ENCODE peak calls at places on chromosomes 7 and 10, in seven cellular contexts. One of them, this sample, is unnamed.

GRCh38 chr7:108226723-108227359 is 96.7 kb upstream of the LAMB4 start:
- DNase-seq in upper lobe of right lung: no peak
- DNase-seq in GM13976: no peak
- DNase-seq in activated effector memory CD4-positive, alpha-beta T cell treated with Interleukin-2 at 50 U/mL for 16 hours: no peak
- DNase-seq in heart left ventricle: no peak
- DNase-seq in Jurkat, Clone E6-1: no peak
- DNase-seq in lung: no peak
- DNase-seq in this sample: no peak

GRCh38 chr7:4610768-4611467 is 71.2 kb upstream of the FOXK1 start:
- DNase-seq in upper lobe of right lung: no peak
- DNase-seq in GM13976: peak
- DNase-seq in activated effector memory CD4-positive, alpha-beta T cell treated with Interleukin-2 at 50 U/mL for 16 hours: peak
- DNase-seq in heart left ventricle: peak
- DNase-seq in Jurkat, Clone E6-1: peak
- DNase-seq in lung: peak
- DNase-seq in this sample: peak

GRCh38 chr7:88377421-88377820 is 70.7 kb upstream of the STEAP4 start:
- DNase-seq in upper lobe of right lung: no peak
- DNase-seq in GM13976: no peak
- DNase-seq in activated effector memory CD4-positive, alpha-beta T cell treated with Interleukin-2 at 50 U/mL for 16 hours: no peak
- DNase-seq in heart left ventricle: no peak
- DNase-seq in Jurkat, Clone E6-1: no peak
- DNase-seq in lung: no peak
- DNase-seq in this sample: no peak

GRCh38 chr10:61869772-61870520 is 31.6 kb upstream of the ARID5B start:
- DNase-seq in upper lobe of right lung: no peak
- DNase-seq in GM13976: no peak
- DNase-seq in activated effector memory CD4-positive, alpha-beta T cell treated with Interleukin-2 at 50 U/mL for 16 hours: no peak
- DNase-seq in heart left ventricle: no peak
- DNase-seq in Jurkat, Clone E6-1: no peak
- DNase-seq in lung: no peak
- DNase-seq in this sample: peak

GRCh38 chr10:484441-484924 is 205.0 kb downstream of the DIP2C start:
- DNase-seq in upper lobe of right lung: peak
- DNase-seq in GM13976: peak
- DNase-seq in activated effector memory CD4-positive, alpha-beta T cell treated with Interleukin-2 at 50 U/mL for 16 hours: peak
- DNase-seq in heart left ventricle: peak
- DNase-seq in Jurkat, Clone E6-1: no peak
- DNase-seq in lung: peak
- DNase-seq in this sample: peak

GRCh38 chr7:113796557-113796956 is 122.3 kb downstream of the PPP1R3A start:
- DNase-seq in upper lobe of right lung: no peak
- DNase-seq in GM13976: no peak
- DNase-seq in activated effector memory CD4-positive, alpha-beta T cell treated with Interleukin-2 at 50 U/mL for 16 hours: no peak
- DNase-seq in heart left ventricle: no peak
- DNase-seq in Jurkat, Clone E6-1: no peak
- DNase-seq in lung: no peak
- DNase-seq in this sample: peak

GRCh38 chr7:155985518-155986427 is 173.5 kb upstream of the SHH start:
- DNase-seq in upper lobe of right lung: peak
- DNase-seq in GM13976: no peak
- DNase-seq in activated effector memory CD4-positive, alpha-beta T cell treated with Interleukin-2 at 50 U/mL for 16 hours: no peak
- DNase-seq in heart left ventricle: no peak
- DNase-seq in Jurkat, Clone E6-1: no peak
- DNase-seq in lung: no peak
- DNase-seq in this sample: no peak

GRCh38 chr7:4214501-4215155 is 467.5 kb upstream of the FOXK1 start:
- DNase-seq in upper lobe of right lung: no peak
- DNase-seq in GM13976: no peak
- DNase-seq in activated effector memory CD4-positive, alpha-beta T cell treated with Interleukin-2 at 50 U/mL for 16 hours: no peak
- DNase-seq in heart left ventricle: no peak
- DNase-seq in Jurkat, Clone E6-1: no peak
- DNase-seq in lung: no peak
- DNase-seq in this sample: no peak

GRCh38 chr7:111919690-111920179 is 286.5 kb downstream of the DOCK4 start:
- DNase-seq in upper lobe of right lung: no peak
- DNase-seq in GM13976: no peak
- DNase-seq in activated effector memory CD4-positive, alpha-beta T cell treated with Interleukin-2 at 50 U/mL for 16 hours: no peak
- DNase-seq in heart left ventricle: no peak
- DNase-seq in Jurkat, Clone E6-1: no peak
- DNase-seq in lung: no peak
- DNase-seq in this sample: peak

GRCh38 chr7:14048889-14049288 is 59.4 kb upstream of the ETV1 start:
- DNase-seq in upper lobe of right lung: no peak
- DNase-seq in GM13976: no peak
- DNase-seq in activated effector memory CD4-positive, alpha-beta T cell treated with Interleukin-2 at 50 U/mL for 16 hours: no peak
- DNase-seq in heart left ventricle: no peak
- DNase-seq in Jurkat, Clone E6-1: no peak
- DNase-seq in lung: no peak
- DNase-seq in this sample: no peak

GRCh38 chr10:85548038-85548437 is 818.6 kb downstream of the GRID1 start:
- DNase-seq in upper lobe of right lung: no peak
- DNase-seq in GM13976: peak
- DNase-seq in activated effector memory CD4-positive, alpha-beta T cell treated with Interleukin-2 at 50 U/mL for 16 hours: peak
- DNase-seq in heart left ventricle: no peak
- DNase-seq in Jurkat, Clone E6-1: peak
- DNase-seq in lung: no peak
- DNase-seq in this sample: peak

GRCh38 chr10:43943825-43944360 is 295.2 kb upstream of the ZNF32 start:
- DNase-seq in upper lobe of right lung: peak
- DNase-seq in GM13976: no peak
- DNase-seq in activated effector memory CD4-positive, alpha-beta T cell treated with Interleukin-2 at 50 U/mL for 16 hours: no peak
- DNase-seq in heart left ventricle: peak
- DNase-seq in Jurkat, Clone E6-1: no peak
- DNase-seq in lung: peak
- DNase-seq in this sample: no peak

GRCh38 chr7:92766461-92767003 is 69.8 kb downstream of the CDK6 start:
- DNase-seq in upper lobe of right lung: no peak
- DNase-seq in GM13976: no peak
- DNase-seq in activated effector memory CD4-positive, alpha-beta T cell treated with Interleukin-2 at 50 U/mL for 16 hours: no peak
- DNase-seq in heart left ventricle: no peak
- DNase-seq in Jurkat, Clone E6-1: no peak
- DNase-seq in lung: no peak
- DNase-seq in this sample: peak

GRCh38 chr7:1404881-1405548 is 54.3 kb downstream of the MICALL2 start:
- DNase-seq in upper lobe of right lung: no peak
- DNase-seq in GM13976: no peak
- DNase-seq in activated effector memory CD4-positive, alpha-beta T cell treated with Interleukin-2 at 50 U/mL for 16 hours: no peak
- DNase-seq in heart left ventricle: no peak
- DNase-seq in Jurkat, Clone E6-1: no peak
- DNase-seq in lung: no peak
- DNase-seq in this sample: no peak

GRCh38 chr10:84391326-84391725 is 62.9 kb downstream of the CCSER2 start:
- DNase-seq in upper lobe of right lung: no peak
- DNase-seq in GM13976: no peak
- DNase-seq in activated effector memory CD4-positive, alpha-beta T cell treated with Interleukin-2 at 50 U/mL for 16 hours: no peak
- DNase-seq in heart left ventricle: no peak
- DNase-seq in Jurkat, Clone E6-1: no peak
- DNase-seq in lung: no peak
- DNase-seq in this sample: peak

GRCh38 chr7:133504825-133505224 is 251.9 kb downstream of the EXOC4 start:
- DNase-seq in upper lobe of right lung: no peak
- DNase-seq in GM13976: no peak
- DNase-seq in activated effector memory CD4-positive, alpha-beta T cell treated with Interleukin-2 at 50 U/mL for 16 hours: no peak
- DNase-seq in heart left ventricle: no peak
- DNase-seq in Jurkat, Clone E6-1: no peak
- DNase-seq in lung: no peak
- DNase-seq in this sample: peak

GRCh38 chr10:114632869-114633715 is 25.0 kb downstream of the ABLIM1 start:
- DNase-seq in upper lobe of right lung: no peak
- DNase-seq in GM13976: peak
- DNase-seq in activated effector memory CD4-positive, alpha-beta T cell treated with Interleukin-2 at 50 U/mL for 16 hours: no peak
- DNase-seq in heart left ventricle: peak
- DNase-seq in Jurkat, Clone E6-1: no peak
- DNase-seq in lung: peak
- DNase-seq in this sample: peak

GRCh38 chr7:117113871-117114270 is 160.6 kb downstream of the ST7 start:
- DNase-seq in upper lobe of right lung: no peak
- DNase-seq in GM13976: no peak
- DNase-seq in activated effector memory CD4-positive, alpha-beta T cell treated with Interleukin-2 at 50 U/mL for 16 hours: no peak
- DNase-seq in heart left ventricle: no peak
- DNase-seq in Jurkat, Clone E6-1: no peak
- DNase-seq in lung: no peak
- DNase-seq in this sample: no peak

GRCh38 chr10:15333909-15334649 is 37.0 kb downstream of the FAM171A1 start:
- DNase-seq in upper lobe of right lung: no peak
- DNase-seq in GM13976: no peak
- DNase-seq in activated effector memory CD4-positive, alpha-beta T cell treated with Interleukin-2 at 50 U/mL for 16 hours: no peak
- DNase-seq in heart left ventricle: no peak
- DNase-seq in Jurkat, Clone E6-1: no peak
- DNase-seq in lung: no peak
- DNase-seq in this sample: peak

GRCh38 chr10:77907900-77908717 is 18.4 kb downstream of the DLG5 start:
- DNase-seq in upper lobe of right lung: no peak
- DNase-seq in GM13976: no peak
- DNase-seq in activated effector memory CD4-positive, alpha-beta T cell treated with Interleukin-2 at 50 U/mL for 16 hours: no peak
- DNase-seq in heart left ventricle: no peak
- DNase-seq in Jurkat, Clone E6-1: no peak
- DNase-seq in lung: no peak
- DNase-seq in this sample: no peak

GRCh38 chr7:133652547-133652946 is 399.7 kb downstream of the EXOC4 start:
- DNase-seq in upper lobe of right lung: no peak
- DNase-seq in GM13976: no peak
- DNase-seq in activated effector memory CD4-positive, alpha-beta T cell treated with Interleukin-2 at 50 U/mL for 16 hours: no peak
- DNase-seq in heart left ventricle: no peak
- DNase-seq in Jurkat, Clone E6-1: no peak
- DNase-seq in lung: no peak
- DNase-seq in this sample: no peak

GRCh38 chr7:132124575-132124974 is 451.7 kb downstream of the PLXNA4 start:
- DNase-seq in upper lobe of right lung: no peak
- DNase-seq in GM13976: no peak
- DNase-seq in activated effector memory CD4-positive, alpha-beta T cell treated with Interleukin-2 at 50 U/mL for 16 hours: no peak
- DNase-seq in heart left ventricle: no peak
- DNase-seq in Jurkat, Clone E6-1: no peak
- DNase-seq in lung: no peak
- DNase-seq in this sample: no peak

GRCh38 chr7:100835903-100836811 is 8.8 kb upstream of the EPHB4 start:
- DNase-seq in upper lobe of right lung: peak
- DNase-seq in GM13976: no peak
- DNase-seq in activated effector memory CD4-positive, alpha-beta T cell treated with Interleukin-2 at 50 U/mL for 16 hours: no peak
- DNase-seq in heart left ventricle: peak
- DNase-seq in Jurkat, Clone E6-1: no peak
- DNase-seq in lung: no peak
- DNase-seq in this sample: no peak

GRCh38 chr7:46559194-46559576 is 638.1 kb upstream of the IGFBP3 start:
- DNase-seq in upper lobe of right lung: no peak
- DNase-seq in GM13976: no peak
- DNase-seq in activated effector memory CD4-positive, alpha-beta T cell treated with Interleukin-2 at 50 U/mL for 16 hours: no peak
- DNase-seq in heart left ventricle: no peak
- DNase-seq in Jurkat, Clone E6-1: no peak
- DNase-seq in lung: no peak
- DNase-seq in this sample: peak

GRCh38 chr10:16441106-16441850 is 4.5 kb downstream of the PTER start:
- DNase-seq in upper lobe of right lung: no peak
- DNase-seq in GM13976: no peak
- DNase-seq in activated effector memory CD4-positive, alpha-beta T cell treated with Interleukin-2 at 50 U/mL for 16 hours: no peak
- DNase-seq in heart left ventricle: no peak
- DNase-seq in Jurkat, Clone E6-1: no peak
- DNase-seq in lung: no peak
- DNase-seq in this sample: no peak

GRCh38 chr10:125054216-125054615 is 106.1 kb downstream of the CTBP2 start:
- DNase-seq in upper lobe of right lung: no peak
- DNase-seq in GM13976: no peak
- DNase-seq in activated effector memory CD4-positive, alpha-beta T cell treated with Interleukin-2 at 50 U/mL for 16 hours: no peak
- DNase-seq in heart left ventricle: no peak
- DNase-seq in Jurkat, Clone E6-1: no peak
- DNase-seq in lung: no peak
- DNase-seq in this sample: no peak

GRCh38 chr7:95478139-95479037 is 7.4 kb upstream of the ASB4 start:
- DNase-seq in upper lobe of right lung: no peak
- DNase-seq in GM13976: no peak
- DNase-seq in activated effector memory CD4-positive, alpha-beta T cell treated with Interleukin-2 at 50 U/mL for 16 hours: no peak
- DNase-seq in heart left ventricle: no peak
- DNase-seq in Jurkat, Clone E6-1: no peak
- DNase-seq in lung: peak
- DNase-seq in this sample: peak